ENCODE peak calls at places on chromosomes 12 and 14, in ten cellular contexts. T is body of pancreas; A is HFF-Myc; L is lung; I is CD8-positive, alpha-beta T cell; M is cardiac muscle cell; U is WTC11; B is pancreas; O is astrocyte of the spinal cord; J is mesothelial cell of epicardium. R is an unnamed sample.

GRCh38 chr12:46574853-46575252 is 202.3 kb upstream of the SLC38A2 start:
- DNase-seq in O (no peak), U (no peak), B (no peak), A (no peak), M (no peak), I (no peak), T (no peak), J (no peak), L (no peak), R (no peak)

GRCh38 chr12:15323530-15323929 is 1.2 kb downstream of the PTPRO start:
- DNase-seq in J (no peak), L (no peak), I (no peak), A (no peak), T (no peak), M (no peak), O (no peak), B (no peak), U (no peak), R (no peak)

GRCh38 chr12:132081423-132081822 is 62.7 kb downstream of the DDX51 start:
- DNase-seq in J (no peak), B (no peak), T (no peak), M (no peak), I (no peak), L (no peak), O (no peak), A (no peak), U (no peak), R (no peak)

GRCh38 chr12:26971963-26972362 is 33.7 kb downstream of the FGFR1OP2 start:
- DNase-seq in A (no peak), J (no peak), L (no peak), I (peak), M (no peak), O (no peak), B (no peak), T (no peak), U (no peak), R (no peak)

GRCh38 chr12:54988402-54989054 is 4.0 kb upstream of the TESPA1 start:
- DNase-seq in J (no peak), U (no peak), O (peak), I (no peak), A (no peak), L (peak), M (peak), T (peak), B (peak), R (no peak)

GRCh38 chr14:105927661-105928060 is 401.3 kb downstream of the TMEM121 start:
- DNase-seq in I (no peak), A (no peak), B (no peak), O (no peak), T (no peak), J (no peak), U (no peak), M (no peak), L (no peak), R (no peak)

GRCh38 chr12:3034067-3034750 is 43.0 kb upstream of the TSPAN9 start:
- DNase-seq in B (peak), M (peak), U (peak), L (peak), O (peak), A (no peak), T (peak), I (no peak), J (peak), R (peak)

GRCh38 chr12:130557201-130557600 is 158.9 kb downstream of the RIMBP2 start:
- DNase-seq in A (no peak), I (no peak), M (no peak), T (no peak), U (no peak), L (no peak), O (no peak), B (no peak), J (no peak), R (no peak)

GRCh38 chr12:80925237-80925636 is 12.5 kb downstream of the LIN7A start:
- DNase-seq in J (no peak), O (no peak), A (no peak), I (no peak), T (no peak), B (no peak), L (no peak), U (no peak), M (no peak), R (no peak)

GRCh38 chr12:8045952-8046944 is 13.7 kb downstream of the FOXJ2 start:
- DNase-seq in L (peak), A (peak), J (peak), T (peak), O (peak), M (peak), U (peak), I (peak), B (peak), R (peak)

GRCh38 chr12:49230176-49230575 is 34.7 kb upstream of the TUBA1C start:
- DNase-seq in U (no peak), I (no peak), M (no peak), T (no peak), L (no peak), A (no peak), O (no peak), J (no peak), B (no peak), R (no peak)

GRCh38 chr14:99150236-99150635 is 121.8 kb downstream of the BCL11B start:
- DNase-seq in L (no peak), I (no peak), O (no peak), M (no peak), J (no peak), A (no peak), B (no peak), T (no peak), U (no peak), R (no peak)

GRCh38 chr12:26080911-26081310 is 43.9 kb downstream of the BHLHE41 start:
- DNase-seq in O (no peak), I (no peak), U (no peak), B (no peak), A (no peak), T (no peak), J (no peak), L (no peak), M (no peak), R (no peak)

GRCh38 chr12:52636189-52636588 is 15.8 kb downstream of the KRT2 start:
- DNase-seq in U (no peak), M (no peak), L (no peak), I (no peak), B (no peak), J (no peak), T (no peak), O (no peak), A (no peak), R (no peak)

GRCh38 chr12:47561746-47562145 is 144.1 kb downstream of the RPAP3 start:
- DNase-seq in O (no peak), L (no peak), M (no peak), U (no peak), J (no peak), I (no peak), A (no peak), T (no peak), B (no peak), R (no peak)

GRCh38 chr14:23951590-23952143 is 1.9 kb upstream of the DHRS4 start:
- DNase-seq in J (no peak), U (peak), B (peak), I (no peak), L (no peak), M (no peak), T (peak), A (no peak), O (no peak), R (no peak)

GRCh38 chr14:69711065-69711464 is 55.9 kb upstream of the SRSF5 start:
- DNase-seq in T (peak), M (peak), U (no peak), J (no peak), O (no peak), L (no peak), B (peak), A (no peak), I (no peak), R (peak)

GRCh38 chr12:107448198-107448597 is 237.4 kb upstream of the PWP1 start:
- DNase-seq in O (no peak), J (no peak), M (peak), B (no peak), U (peak), A (no peak), T (no peak), L (no peak), I (no peak), R (no peak)

GRCh38 chr14:101004176-101004575 is 100.7 kb upstream of the RTL1 start:
- DNase-seq in O (no peak), U (no peak), A (no peak), J (no peak), B (no peak), L (no peak), T (no peak), M (no peak), I (no peak), R (no peak)

GRCh38 chr14:99413172-99413571 is 67.5 kb downstream of the SETD3 start:
- DNase-seq in B (no peak), O (peak), I (no peak), T (no peak), L (no peak), J (no peak), U (no peak), A (no peak), M (no peak), R (no peak)

GRCh38 chr12:6264402-6265037 is 46.0 kb upstream of the PLEKHG6 start:
- DNase-seq in T (peak), L (peak), B (peak), M (no peak), A (no peak), J (no peak), O (no peak), I (no peak), U (no peak), R (no peak)

GRCh38 chr12:76883826-76884225 is 5.0 kb upstream of the CSRP2 start:
- DNase-seq in T (peak), L (no peak), I (no peak), M (peak), U (no peak), J (no peak), B (no peak), O (peak), A (no peak), R (no peak)

GRCh38 chr14:70047598-70048312 is 141.0 kb downstream of the SLC8A3 start:
- DNase-seq in J (no peak), I (no peak), L (no peak), T (no peak), O (no peak), M (no peak), U (no peak), A (no peak), B (no peak), R (no peak)

GRCh38 chr12:57983150-57983857 is 41.9 kb downstream of the ATP23 start:
- DNase-seq in A (peak), O (peak), L (no peak), M (peak), I (no peak), B (no peak), U (peak), J (no peak), T (peak), R (no peak)

GRCh38 chr12:52250048-52250990 is 17.3 kb downstream of the KRT7 start:
- DNase-seq in L (no peak), J (no peak), T (peak), M (no peak), U (peak), A (no peak), B (peak), O (no peak), I (no peak), R (no peak)

GRCh38 chr14:24679248-24680085 is 45.5 kb upstream of the GZMB start:
- DNase-seq in T (no peak), M (no peak), B (no peak), J (no peak), I (no peak), A (no peak), U (no peak), O (no peak), L (no peak), R (no peak)

GRCh38 chr12:77601069-77601468 is 229.6 kb upstream of the NAV3 start:
- DNase-seq in J (no peak), B (no peak), I (no peak), O (no peak), T (no peak), A (no peak), U (no peak), M (no peak), L (no peak), R (no peak)

GRCh38 chr12:63940295-63940997 is 95.9 kb downstream of the SRGAP1 start:
- DNase-seq in O (no peak), I (no peak), A (no peak), T (no peak), B (no peak), J (no peak), M (peak), L (no peak), U (no peak), R (no peak)

GRCh38 chr14:80055226-80055625 is 156.1 kb downstream of the DIO2 start:
- DNase-seq in B (no peak), O (no peak), J (no peak), M (no peak), L (no peak), A (no peak), I (no peak), U (no peak), T (no peak), R (no peak)

GRCh38 chr14:76376001-76376404 is at the start of gene ESRRB:
- DNase-seq in J (no peak), U (peak), M (peak), B (no peak), L (no peak), T (no peak), O (no peak), A (no peak), I (no peak), R (no peak)

GRCh38 chr12:105931762-105932587 is 206.8 kb downstream of the NUAK1 start:
- DNase-seq in L (no peak), O (no peak), A (no peak), T (no peak), U (no peak), J (no peak), I (no peak), M (no peak), B (no peak), R (no peak)

GRCh38 chr14:64464695-64465094 is 604 bp upstream of the AKAP5 start:
- DNase-seq in B (no peak), J (no peak), T (no peak), I (no peak), M (no peak), O (no peak), L (no peak), U (no peak), A (no peak), R (no peak)

GRCh38 chr12:28938581-28939301 is 210.3 kb upstream of the FAR2 start:
- DNase-seq in M (no peak), J (no peak), T (no peak), B (no peak), A (no peak), L (no peak), O (no peak), I (no peak), U (no peak), R (no peak)

GRCh38 chr12:27319394-27319793 is 13.2 kb upstream of the BMAL2 start:
- DNase-seq in T (no peak), J (no peak), B (no peak), A (no peak), I (no peak), O (peak), L (no peak), M (peak), U (no peak), R (no peak)

GRCh38 chr14:104976198-104977007 is 1.8 kb downstream of the AHNAK2 start:
- DNase-seq in U (peak), M (peak), B (peak), A (peak), I (peak), O (peak), J (peak), T (peak), L (peak), R (peak)

GRCh38 chr14:52025310-52025709 is 36.0 kb downstream of the RTRAF start:
- DNase-seq in M (peak), U (no peak), I (no peak), O (peak), J (no peak), A (peak), L (no peak), B (no peak), T (no peak), R (no peak)

GRCh38 chr12:5171701-5172100 is 128.0 kb downstream of the KCNA5 start:
- DNase-seq in U (peak), I (no peak), B (no peak), M (peak), A (peak), O (peak), T (no peak), J (no peak), L (peak), R (peak)

GRCh38 chr12:124525927-124526692 is 41.3 kb downstream of the NCOR2 start:
- DNase-seq in I (no peak), B (no peak), M (no peak), J (no peak), L (no peak), A (no peak), T (no peak), U (no peak), O (no peak), R (no peak)

GRCh38 chr12:63294327-63294632 is 143.3 kb upstream of the AVPR1A start:
- DNase-seq in O (peak), M (peak), J (no peak), B (no peak), T (peak), A (peak), U (no peak), I (no peak), L (no peak), R (no peak)

GRCh38 chr12:91954326-91954725 is 191.3 kb downstream of the BTG1 start:
- DNase-seq in T (peak), M (no peak), O (no peak), I (no peak), B (no peak), J (no peak), A (no peak), U (no peak), L (no peak), R (no peak)
- TF ChIP-seq CTCF in T (no peak), M (no peak), O (no peak), I (no peak), B (no peak), J (no peak), A (no peak), U (no peak), L (no peak), R (no peak)

GRCh38 chr14:22871962-22872832 is 657 bp downstream of the LRP10 start:
- DNase-seq in I (peak), T (peak), O (peak), A (no peak), L (peak), J (no peak), M (peak), U (peak), B (peak), R (peak)
- TF ChIP-seq CTCF in I (peak), T (peak), O (peak), A (peak), L (peak), J (peak), M (peak), U (peak), B (peak), R (peak)

DNA sequence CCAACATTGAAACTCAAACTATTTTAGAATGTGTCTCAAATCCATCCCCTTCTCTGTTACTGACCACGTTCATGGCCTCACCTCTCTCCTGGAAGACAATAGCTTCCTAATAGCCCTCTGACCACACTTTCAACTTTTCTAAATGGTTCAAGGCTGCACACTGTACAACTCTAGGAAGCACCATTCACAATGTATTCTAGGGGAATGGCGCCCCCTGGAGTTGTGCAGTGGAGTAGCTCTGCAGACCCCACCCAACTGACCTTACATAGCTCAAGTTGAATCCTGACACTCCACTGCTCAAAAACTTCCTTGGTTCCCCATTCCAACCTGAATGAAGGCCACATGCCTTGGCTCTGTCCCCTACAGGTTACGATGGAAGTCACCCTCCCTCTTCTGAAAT is 77.6 kb downstream of the GAS2L3 start:
- DNase-seq in U (no peak), T (no peak), B (no peak), J (no peak), L (no peak), M (no peak), A (no peak), I (no peak), O (no peak), R (no peak)
- TF ChIP-seq CTCF in U (peak), T (no peak), B (no peak), J (peak), L (no peak), M (peak), A (peak), I (no peak), O (peak), R (no peak)

DNA sequence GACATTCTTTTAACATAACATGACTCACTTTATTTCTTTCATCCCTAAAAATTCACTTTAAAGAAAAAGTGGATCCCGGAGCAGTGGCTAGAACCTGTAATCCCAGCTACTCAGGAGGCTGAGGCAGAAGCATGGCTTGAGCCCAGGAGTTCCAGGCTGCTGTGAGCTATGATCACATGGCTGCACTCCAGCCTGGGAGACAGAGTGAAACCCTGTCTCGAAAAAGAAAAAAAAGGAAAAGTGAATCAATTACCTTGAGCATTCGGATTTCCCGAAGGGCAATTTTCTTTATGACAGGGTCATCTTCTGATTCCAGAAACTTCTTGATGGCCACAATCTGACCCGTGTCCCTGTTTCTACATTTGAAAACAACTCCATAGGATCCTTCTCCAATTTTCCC is 1.2 kb downstream of the CDKL1 start:
- DNase-seq in B (peak), I (no peak), L (no peak), A (no peak), O (no peak), U (no peak), M (no peak), T (peak), J (no peak), R (no peak)
- TF ChIP-seq CTCF in B (no peak), I (no peak), L (no peak), A (no peak), O (no peak), U (no peak), M (no peak), T (no peak), J (no peak), R (no peak)

GRCh38 chr14:66234411-66234810 is 251.8 kb upstream of the CCDC196 start:
- DNase-seq in T (no peak), A (no peak), L (no peak), O (no peak), J (no peak), B (no peak), M (no peak), I (no peak), U (no peak), R (no peak)
- TF ChIP-seq CTCF in T (no peak), A (no peak), L (no peak), O (no peak), J (no peak), B (no peak), M (no peak), I (no peak), U (no peak), R (no peak)

GRCh38 chr12:104653730-104654328 is 197.1 kb downstream of the CHST11 start:
- DNase-seq in B (no peak), U (peak), J (no peak), L (no peak), A (no peak), T (no peak), O (no peak), M (no peak), I (no peak), R (no peak)
- TF ChIP-seq CTCF in B (peak), U (peak), J (peak), L (no peak), A (peak), T (no peak), O (peak), M (peak), I (peak), R (peak)

GRCh38 chr14:29925736-29926135 is 1.9 kb downstream of the PRKD1 start:
- DNase-seq in A (no peak), B (no peak), U (no peak), J (no peak), M (peak), L (no peak), I (no peak), O (no peak), T (no peak), R (no peak)

GRCh38 chr14:29926228-29926627 is 1.4 kb downstream of the PRKD1 start:
- DNase-seq in T (no peak), B (no peak), O (no peak), U (no peak), M (peak), A (no peak), I (no peak), J (no peak), L (no peak), R (no peak)

GRCh38 chr14:29926701-29927595 is 699 bp downstream of the PRKD1 start:
- DNase-seq in B (peak), L (peak), T (peak), A (no peak), J (peak), M (peak), U (peak), O (peak), I (no peak), R (peak)

GRCh38 chr14:29928342-29928640 is 644 bp upstream of the PRKD1 start:
- DNase-seq in J (no peak), O (no peak), T (no peak), L (no peak), I (no peak), B (no peak), A (no peak), U (peak), M (peak), R (no peak)

GRCh38 chr14:29927596-29928341 is at the start of gene PRKD1:
- DNase-seq in M (peak), J (peak), L (peak), U (peak), T (peak), A (no peak), I (no peak), B (peak), O (peak), R (peak)
- TF ChIP-seq CTCF in M (no peak), J (no peak), L (no peak), U (no peak), T (peak), A (no peak), I (no peak), B (no peak), O (peak), R (no peak)

R was measured in D721Med.